ENCODE peak calls at places on chromosomes 11 and 22, in four cellular contexts. K, P, L and J are unnamed samples.

GRCh38 chr11:112724194-112724790 is 236.9 kb upstream of the NCAM1 start:
- DNase-seq in K (no peak), P (no peak), L (no peak), J (no peak)

GRCh38 chr22:35023692-35024363 is 42.1 kb upstream of the ISX start:
- DNase-seq in K (no peak), P (peak; percentile 70), L (peak; percentile 62), J (no peak)

GRCh38 chr22:45548991-45549736 is 46.5 kb downstream of the FBLN1 start:
- DNase-seq in K (peak; percentile 94), P (no peak), L (no peak), J (no peak)

GRCh38 chr11:71433648-71434450 is 14.3 kb downstream of the DHCR7 start:
- DNase-seq in K (no peak), P (no peak), L (no peak), J (no peak)

GRCh38 chr11:118612378-118612777 is 5.0 kb downstream of the PHLDB1 start:
- DNase-seq in K (no peak), P (peak; percentile 47), L (no peak), J (no peak)

GRCh38 chr11:109939176-109939810 is 153.9 kb upstream of the ZC3H12C start:
- DNase-seq in K (peak; percentile 67), P (no peak), L (no peak), J (peak; percentile 49)

GRCh38 chr22:22976033-22976922 is 88.7 kb downstream of the IGLL5 start:
- DNase-seq in K (no peak), P (no peak), L (no peak), J (no peak)

GRCh38 chr11:124499711-124500110 is 43.7 kb downstream of the OR8B12 start:
- DNase-seq in K (no peak), P (no peak), L (no peak), J (no peak)

GRCh38 chr11:26580929-26581328 is 8.9 kb upstream of the MUC15 start:
- DNase-seq in K (no peak), P (no peak), L (no peak), J (no peak)

GRCh38 chr11:133582731-133583130 is 50.4 kb upstream of the OPCML start:
- DNase-seq in K (no peak), P (no peak), L (no peak), J (no peak)

GRCh38 chr22:37412445-37413250 is 14.6 kb downstream of the ELFN2 start:
- DNase-seq in K (no peak), P (no peak), L (no peak), J (no peak)

GRCh38 chr11:3155216-3155615 is 9.9 kb downstream of the OSBPL5 start:
- DNase-seq in K (no peak), P (peak; percentile 42), L (no peak), J (no peak)

GRCh38 chr22:44550666-44551491 is 52.8 kb upstream of the RTL6 start:
- DNase-seq in K (peak; percentile 95), P (peak; percentile 76), L (peak; percentile 14), J (peak; percentile 37)

GRCh38 chr11:95729462-95729861 is 60.1 kb downstream of the FAM76B start:
- DNase-seq in K (no peak), P (no peak), L (no peak), J (no peak)

GRCh38 chr22:38753894-38754246 is 1.9 kb downstream of the SUN2 start:
- DNase-seq in K (no peak), P (no peak), L (no peak), J (no peak)

GRCh38 chr22:40240671-40241070 is 62.9 kb downstream of the TNRC6B start:
- DNase-seq in K (no peak), P (no peak), L (no peak), J (no peak)

GRCh38 chr11:10072142-10072541 is 221.9 kb downstream of the SBF2 start:
- DNase-seq in K (no peak), P (no peak), L (no peak), J (no peak)

GRCh38 chr11:60767388-60767811 is 10.7 kb downstream of the MS4A15 start:
- DNase-seq in K (no peak), P (no peak), L (peak; percentile 6), J (no peak)

GRCh38 chr22:40421941-40422340 is 51.5 kb downstream of the SGSM3 start:
- DNase-seq in K (no peak), P (no peak), L (no peak), J (no peak)

GRCh38 chr22:45891471-45891995 is 85.4 kb downstream of the WNT7B start:
- DNase-seq in K (no peak), P (no peak), L (no peak), J (no peak)

GRCh38 chr11:3675971-3676370 is 4.8 kb upstream of the CHRNA10 start:
- DNase-seq in K (no peak), P (no peak), L (no peak), J (no peak)

GRCh38 chr11:90774727-90775572 is 552.1 kb upstream of the CHORDC1 start:
- DNase-seq in K (no peak), P (peak; percentile 22), L (no peak), J (no peak)